ENCODE peak calls at places on chromosomes 2 and 18, in seven cellular contexts. N is A549, S is tibial nerve, E is GM12878, D is HepG2, J is ovary, R is sigmoid colon. Q is an unnamed sample.

GRCh38 chr2:238573065-238573778 is 146.5 kb downstream of the ASB1 start:
- DNase-seq in N (peak; percentile 49), S (no peak), E (no peak), D (peak; percentile 34), J (no peak), R (no peak), Q (no peak)

GRCh38 chr2:127106457-127106997 is 427 bp downstream of the BIN1 start:
- DNase-seq in N (no peak), S (no peak), E (no peak), D (no peak), J (peak; percentile 63), R (peak; percentile 80), Q (no peak)

GRCh38 chr2:4135765-4136164 is 432.4 kb downstream of the DCDC2C start:
- DNase-seq in N (no peak), S (no peak), E (no peak), D (no peak), J (peak; percentile 11), R (no peak), Q (no peak)

GRCh38 chr2:239273280-239274234 is 127.3 kb downstream of the HDAC4 start:
- DNase-seq in N (no peak), S (no peak), E (no peak), D (no peak), J (peak; percentile 29), R (no peak), Q (peak; percentile 25)

GRCh38 chr2:869894-870293 is 80.8 kb upstream of the SNTG2 start:
- DNase-seq in N (no peak), S (no peak), E (no peak), D (no peak), J (no peak), R (no peak), Q (no peak)

GRCh38 chr2:80815259-80815658 is 510.7 kb upstream of the LRRTM1 start:
- DNase-seq in N (no peak), S (no peak), E (no peak), D (no peak), J (no peak), R (no peak), Q (no peak)

GRCh38 chr2:120463527-120463926 is 117.6 kb downstream of the INHBB start:
- DNase-seq in N (no peak), S (no peak), E (no peak), D (no peak), J (no peak), R (no peak), Q (no peak)

GRCh38 chr2:180707867-180708205 is 272.6 kb upstream of the UBE2E3 start:
- DNase-seq in N (peak; percentile 17), S (no peak), E (no peak), D (peak; percentile 4), J (no peak), R (no peak), Q (peak; percentile 14)

GRCh38 chr2:222057249-222058073 is 241.3 kb downstream of the PAX3 start:
- DNase-seq in N (peak; percentile 10), S (no peak), E (no peak), D (no peak), J (no peak), R (no peak), Q (no peak)

GRCh38 chr18:42274488-42275137 is 319.6 kb downstream of the PIK3C3 start:
- DNase-seq in N (no peak), S (no peak), E (no peak), D (peak; percentile 62), J (no peak), R (no peak), Q (no peak)

GRCh38 chr2:9467687-9468086 is 6.7 kb upstream of the IAH1 start:
- DNase-seq in N (no peak), S (no peak), E (no peak), D (no peak), J (no peak), R (no peak), Q (no peak)
- TF ChIP-seq EP300 in N (no peak), S (no peak), E (no peak), D (no peak), J (no peak), R (no peak), Q (no peak)

GRCh38 chr2:201116959-201117734 is 1.2 kb downstream of the CFLAR start:
- DNase-seq in N (peak; percentile 49), S (peak; percentile 86), E (no peak), D (peak; percentile 84), J (no peak), R (peak; percentile 90), Q (peak; percentile 65)
- TF ChIP-seq POLR2A in N (no peak), S (peak; percentile 7), E (peak; percentile 51), D (no peak), J (no peak), R (peak; percentile 15), Q (peak; percentile 35)

GRCh38 chr2:226625951-226626350 is 173.7 kb downstream of the IRS1 start:
- DNase-seq in N (no peak), S (no peak), E (no peak), D (no peak), J (no peak), R (no peak), Q (no peak)
- TF ChIP-seq EP300 in N (no peak), S (no peak), E (no peak), D (no peak), J (no peak), R (no peak), Q (no peak)

GRCh38 chr18:48545690-48546365 is 7.0 kb downstream of the CTIF start:
- DNase-seq in N (no peak), S (no peak), E (no peak), D (no peak), J (peak; percentile 50), R (peak; percentile 90), Q (peak; percentile 40)
- TF ChIP-seq POLR2A in N (no peak), S (no peak), E (no peak), D (no peak), J (no peak), R (no peak), Q (no peak)

GRCh38 chr18:58315739-58316215 is 271.8 kb downstream of the NEDD4L start:
- DNase-seq in N (no peak), S (no peak), E (no peak), D (peak; percentile 93), J (no peak), R (no peak), Q (peak; percentile 61)
- TF ChIP-seq EP300 in N (no peak), S (peak; percentile 54), E (no peak), D (no peak), J (no peak), R (no peak), Q (peak; percentile 19)